ENCODE peak calls at places on chromosomes 16 and 17, in five cellular contexts. L, U, S, H and G are unnamed samples.

GRCh38 chr17:28982191-28982793 is 23.5 kb downstream of the SEZ6 start:
- DNase-seq in L (peak; percentile 18), U (peak; percentile 61), S (no peak), H (peak; percentile 41), G (peak; percentile 73)

GRCh38 chr17:57462007-57462579 is 205.8 kb downstream of the MSI2 start:
- DNase-seq in L (no peak), U (no peak), S (no peak), H (no peak), G (no peak)

GRCh38 chr17:75549246-75550138 is 24.0 kb downstream of the LLGL2 start:
- DNase-seq in L (no peak), U (no peak), S (no peak), H (no peak), G (no peak)

GRCh38 chr16:12002447-12003006 is 26.0 kb downstream of the SNX29 start:
- DNase-seq in L (peak; percentile 80), U (no peak), S (no peak), H (no peak), G (no peak)

GRCh38 chr16:8934601-8935000 is 29.1 kb downstream of the USP7 start:
- DNase-seq in L (no peak), U (no peak), S (no peak), H (no peak), G (no peak)

GRCh38 chr17:7043544-7044268 is at the start of gene SLC16A11:
- DNase-seq in L (no peak), U (peak; percentile 60), S (no peak), H (peak; percentile 41), G (peak; percentile 60)

GRCh38 chr16:10578474-10579316 is 1.7 kb downstream of the EMP2 start:
- DNase-seq in L (peak; percentile 48), U (no peak), S (no peak), H (peak; percentile 46), G (no peak)

GRCh38 chr17:47252209-47252608 is 1.4 kb upstream of the ITGB3 start:
- DNase-seq in L (no peak), U (no peak), S (no peak), H (no peak), G (no peak)

GRCh38 chr17:1110844-1111598 is 68.8 kb downstream of the ABR start:
- DNase-seq in L (peak; percentile 89), U (no peak), S (no peak), H (peak; percentile 74), G (no peak)

GRCh38 chr16:70805380-70805779 is 4.4 kb upstream of the VAC14 start:
- DNase-seq in L (no peak), U (peak; percentile 19), S (no peak), H (no peak), G (no peak)

GRCh38 chr16:23424292-23424958 is 28.6 kb downstream of the COG7 start:
- DNase-seq in L (peak; percentile 37), U (no peak), S (no peak), H (no peak), G (no peak)

GRCh38 chr17:29124135-29124930 is 55.9 kb downstream of the MYO18A start:
- DNase-seq in L (peak; percentile 69), U (peak; percentile 59), S (no peak), H (no peak), G (peak; percentile 80)

GRCh38 chr16:4426021-4426684 is 485 bp downstream of the DNAJA3 start:
- DNase-seq in L (no peak), U (no peak), S (no peak), H (no peak), G (no peak)

GRCh38 chr17:56653877-56654276 is 60.4 kb downstream of the NOG start:
- DNase-seq in L (peak; percentile 52), U (peak; percentile 65), S (no peak), H (no peak), G (peak; percentile 74)

GRCh38 chr16:84933774-84934571 is 77.4 kb downstream of the ZDHHC7 start:
- DNase-seq in L (peak; percentile 42), U (no peak), S (peak; percentile 82), H (peak; percentile 84), G (no peak)

GRCh38 chr17:46818319-46818928 is at the start of gene WNT3:
- DNase-seq in L (no peak), U (peak; percentile 69), S (no peak), H (no peak), G (peak; percentile 79)

GRCh38 chr17:37710344-37710886 is 34.4 kb downstream of the HNF1B start:
- DNase-seq in L (peak; percentile 77), U (no peak), S (no peak), H (peak; percentile 25), G (no peak)

GRCh38 chr17:64281962-64282752 is 19.1 kb upstream of the TEX2 start:
- DNase-seq in L (peak; percentile 72), U (peak; percentile 52), S (peak; percentile 45), H (peak; percentile 42), G (peak; percentile 64)

GRCh38 chr17:20066253-20066652 is 57.1 kb downstream of the SPECC1 start:
- DNase-seq in L (peak; percentile 95), U (no peak), S (no peak), H (peak; percentile 62), G (no peak)

GRCh38 chr16:69423189-69423588 is 1.2 kb upstream of the CYB5B start:
- DNase-seq in L (no peak), U (no peak), S (no peak), H (no peak), G (no peak)

GRCh38 chr17:29032798-29033197 is 10.1 kb upstream of the PIPOX start:
- DNase-seq in L (no peak), U (no peak), S (no peak), H (no peak), G (no peak)

GRCh38 chr16:31700530-31701388 is 172.8 kb upstream of the ZNF267 start:
- DNase-seq in L (peak; percentile 44), U (peak; percentile 91), S (peak; percentile 41), H (peak; percentile 78), G (peak; percentile 66)

GRCh38 chr17:29929006-29929543 is 953 bp downstream of the SSH2 start:
- DNase-seq in L (peak; percentile 45), U (no peak), S (no peak), H (peak; percentile 11), G (no peak)

GRCh38 chr16:67528222-67528869 is at the start of gene RIPOR1:
- DNase-seq in L (no peak), U (no peak), S (no peak), H (peak; percentile 78), G (peak; percentile 89)
- TF ChIP-seq CTCF in L (no peak), U (no peak), S (no peak), H (no peak), G (no peak)

DNA sequence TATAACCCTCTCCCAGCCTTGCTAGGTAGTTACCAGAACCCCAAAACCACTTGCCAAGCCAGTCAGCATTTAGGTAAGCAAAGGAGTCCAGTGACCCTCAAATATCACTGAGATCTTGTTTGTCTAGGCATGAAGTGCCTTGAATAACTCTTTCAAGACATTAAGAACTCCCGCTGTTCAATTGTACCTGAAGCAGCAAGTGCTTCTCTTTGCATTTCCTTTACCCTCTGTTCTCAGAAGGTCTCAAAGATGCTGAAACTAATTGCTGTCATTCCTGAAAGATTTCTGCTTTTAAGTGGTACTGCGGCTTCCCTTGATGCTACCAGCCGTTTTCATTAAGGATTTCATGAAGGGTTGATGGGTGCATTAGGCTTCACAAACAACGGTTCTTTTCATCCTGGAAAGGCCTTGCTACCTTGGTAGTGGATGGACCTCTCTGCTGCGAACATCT is 142.7 kb downstream of the PITPNC1 start:
- DNase-seq in L (no peak), U (no peak), S (no peak), H (no peak), G (no peak)
- TF ChIP-seq CTCF in L (no peak), U (no peak), S (no peak), H (no peak), G (no peak)

DNA sequence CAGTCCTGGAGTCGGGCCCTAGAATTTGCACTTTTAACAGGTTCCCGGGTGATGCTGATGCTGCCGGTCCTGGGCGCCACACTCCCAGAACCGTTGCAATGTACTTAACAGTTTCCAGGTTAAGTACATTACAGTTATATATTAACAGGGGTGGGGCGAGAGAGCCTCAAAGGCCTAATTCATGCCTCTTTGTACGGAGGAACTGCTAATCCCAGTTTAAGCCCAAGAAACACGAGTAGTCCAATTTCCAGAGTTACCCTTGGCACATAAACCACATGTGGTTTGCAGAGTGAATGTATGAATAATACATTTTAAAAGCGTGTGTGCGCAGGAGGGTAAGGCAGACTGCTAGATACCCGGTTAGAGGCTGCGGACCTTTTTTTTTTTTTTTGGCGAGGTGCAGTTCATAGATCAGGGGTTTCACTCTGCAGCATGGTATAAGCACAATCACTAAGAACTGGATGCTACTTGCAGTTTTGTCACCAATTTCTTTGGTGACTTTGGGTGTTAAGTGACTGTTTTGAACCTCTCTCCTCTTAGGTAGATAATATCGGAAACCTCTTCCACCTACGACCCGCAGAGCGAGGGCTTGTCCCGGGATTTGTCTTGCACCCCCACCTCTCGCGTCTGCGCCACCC is 714 bp downstream of the COX11 start:
- DNase-seq in L (peak; percentile 59), U (no peak), S (no peak), H (no peak), G (peak; percentile 32)
- TF ChIP-seq CTCF in L (no peak), U (peak; percentile 29), S (peak; percentile 13), H (no peak), G (no peak)

GRCh38 chr17:41486809-41487530 is 2.7 kb downstream of the KRT36 start:
- DNase-seq in L (no peak), U (no peak), S (no peak), H (no peak), G (peak; percentile 38)
- TF ChIP-seq CTCF in L (no peak), U (no peak), S (no peak), H (peak; percentile 23), G (peak; percentile 64)

GRCh38 chr17:61225178-61225577 is 174.5 kb upstream of the TBX2 start:
- DNase-seq in L (no peak), U (no peak), S (no peak), H (no peak), G (no peak)

GRCh38 chr17:61221181-61221580 is 178.5 kb upstream of the TBX2 start:
- DNase-seq in L (no peak), U (no peak), S (no peak), H (no peak), G (no peak)

GRCh38 chr17:61221597-61222471 is 177.8 kb upstream of the TBX2 start:
- DNase-seq in L (peak; percentile 72), U (no peak), S (no peak), H (no peak), G (no peak)

GRCh38 chr17:61227866-61228265 is 171.8 kb upstream of the TBX2 start:
- DNase-seq in L (no peak), U (no peak), S (no peak), H (no peak), G (no peak)

GRCh38 chr17:61223725-61224124 is 175.9 kb upstream of the TBX2 start:
- DNase-seq in L (no peak), U (no peak), S (no peak), H (no peak), G (no peak)
- TF ChIP-seq CTCF in L (no peak), U (no peak), S (no peak), H (no peak), G (no peak)

GRCh38 chr16:78770353-78771091 is 671.1 kb downstream of the WWOX start:
- DNase-seq in L (peak; percentile 1), U (peak; percentile 87), S (peak; percentile 33), H (peak; percentile 70), G (peak; percentile 67)
- TF ChIP-seq CTCF in L (peak; percentile 25), U (peak; percentile 95), S (peak; percentile 66), H (peak; percentile 92), G (peak; percentile 89)